ENCODE peak calls at places on chromosomes 11 and 22, in five cellular contexts. F, W, C, G and T are unnamed samples.

GRCh38 chr22:34080501-34080900 is 160.2 kb upstream of the LARGE1 start:
- DNase-seq in F (no peak), W (no peak), C (no peak), G (no peak), T (no peak)

GRCh38 chr11:120063686-120064340 is 74.1 kb downstream of the TRIM29 start:
- DNase-seq in F (peak; percentile 11), W (no peak), C (no peak), G (no peak), T (no peak)

GRCh38 chr11:69969890-69970784 is 108.0 kb upstream of the ANO1 start:
- DNase-seq in F (no peak), W (no peak), C (no peak), G (peak; percentile 35), T (peak; percentile 50)

GRCh38 chr11:10443721-10444120 is 11.3 kb upstream of the AMPD3 start:
- DNase-seq in F (no peak), W (no peak), C (no peak), G (no peak), T (no peak)

GRCh38 chr11:61541568-61541967 is 33.0 kb downstream of the LRRC10B start:
- DNase-seq in F (peak; percentile 91), W (peak; percentile 26), C (peak; percentile 52), G (peak; percentile 87), T (no peak)

GRCh38 chr22:44536411-44536810 is 38.4 kb upstream of the RTL6 start:
- DNase-seq in F (no peak), W (no peak), C (no peak), G (no peak), T (no peak)

GRCh38 chr11:60951909-60952741 is at the start of gene SLC15A3:
- DNase-seq in F (peak; percentile 65), W (no peak), C (peak; percentile 27), G (peak; percentile 76), T (peak; percentile 65)

GRCh38 chr22:24536089-24536488 is 18.8 kb downstream of the GUCD1 start:
- DNase-seq in F (no peak), W (no peak), C (no peak), G (no peak), T (no peak)

GRCh38 chr22:19746726-19747125 is 13.9 kb upstream of the TBX1 start:
- DNase-seq in F (no peak), W (no peak), C (no peak), G (no peak), T (no peak)

GRCh38 chr11:7671347-7671746 is 2.0 kb downstream of the CYB5R2 start:
- DNase-seq in F (no peak), W (no peak), C (no peak), G (no peak), T (no peak)
- H3K18ac ChIP-seq in F (no peak overlapping the region), W (no peak overlapping the region), C (no peak overlapping the region), G (no peak overlapping the region), T (no peak overlapping the region)

GRCh38 chr11:64712430-64713030 is 10.5 kb downstream of the NRXN2 start:
- DNase-seq in F (no peak), W (no peak), C (no peak), G (no peak), T (no peak)
- H2BK15ac ChIP-seq in F (no peak overlapping the region), W (no peak overlapping the region), C (no peak overlapping the region), G (no peak overlapping the region), T (no peak overlapping the region)

GRCh38 chr22:49268924-49269323 is 558.7 kb downstream of the BRD1 start:
- DNase-seq in F (no peak), W (no peak), C (no peak), G (no peak), T (no peak)
- H3K18ac ChIP-seq in F (no peak overlapping the region), W (no peak overlapping the region), C (no peak overlapping the region), G (no peak overlapping the region), T (no peak overlapping the region)

DNA sequence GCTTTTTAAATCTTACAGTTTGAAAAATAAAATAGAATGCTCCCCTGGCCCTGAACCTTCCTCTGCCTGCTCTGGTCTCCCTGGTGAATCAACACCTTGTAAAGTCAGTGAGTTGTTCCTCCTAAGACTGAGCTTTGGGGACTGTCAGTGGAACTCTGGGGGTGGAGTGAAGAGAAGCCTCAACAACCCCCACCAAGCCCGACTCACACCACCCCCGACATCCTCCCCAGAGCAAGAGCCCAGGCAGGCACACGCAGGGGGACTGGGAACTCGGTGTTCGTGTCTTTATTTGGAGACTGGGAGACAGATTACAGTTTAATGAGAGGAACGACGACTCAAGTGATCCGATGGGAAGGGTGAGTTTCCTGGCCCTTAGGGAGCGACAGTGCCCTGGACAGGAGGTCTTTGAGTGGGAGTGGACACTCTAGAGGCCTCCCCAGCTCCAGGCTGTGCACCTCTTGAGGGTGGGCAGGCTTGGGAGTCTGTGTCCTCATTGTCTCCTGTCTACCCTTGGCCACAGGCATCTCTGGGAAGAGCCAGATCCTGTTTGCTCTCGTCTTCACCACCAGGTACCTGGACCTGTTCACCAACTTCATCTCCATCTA is 6.2 kb downstream of the KDELR3 start:
- DNase-seq in F (peak; percentile 22), W (no peak), C (no peak), G (no peak), T (no peak)
- H2BK15ac ChIP-seq in F (no peak overlapping the region), W (no peak overlapping the region), C (no peak overlapping the region), G (no peak overlapping the region), T (no peak overlapping the region)

GRCh38 chr11:46383404-46383758 is 1.9 kb downstream of the MDK start:
- DNase-seq in F (no peak), W (no peak), C (no peak), G (no peak), T (no peak)
- H3K18ac ChIP-seq in F (no peak overlapping the region), W (no peak overlapping the region), C (no peak overlapping the region), G (no peak overlapping the region), T (no peak overlapping the region)

GRCh38 chr11:44615041-44615513 is 49.6 kb downstream of the CD82 start:
- DNase-seq in F (no peak), W (no peak), C (no peak), G (no peak), T (no peak)

GRCh38 chr11:44615913-44616806 is 50.7 kb downstream of the CD82 start:
- DNase-seq in F (no peak), W (no peak), C (no peak), G (no peak), T (no peak)

GRCh38 chr11:44619931-44620725 is 54.7 kb downstream of the CD82 start:
- DNase-seq in F (peak; percentile 20), W (no peak), C (no peak), G (no peak), T (no peak)

GRCh38 chr11:44618561-44619425 is 53.3 kb downstream of the CD82 start:
- DNase-seq in F (peak; percentile 24), W (no peak), C (no peak), G (no peak), T (no peak)

GRCh38 chr11:44617671-44618461 is 52.4 kb downstream of the CD82 start:
- DNase-seq in F (no peak), W (no peak), C (no peak), G (no peak), T (no peak)
- H2BK15ac ChIP-seq in F (no peak overlapping the region), W (no peak overlapping the region), C (no peak overlapping the region), G (no peak overlapping the region), T (no peak overlapping the region)

GRCh38 chr22:37559521-37559900 is 769 bp upstream of the CDC42EP1 start:
- DNase-seq in F (peak; percentile 36), W (no peak), C (no peak), G (peak; percentile 54), T (no peak)

GRCh38 chr22:37560682-37561208 is 465 bp downstream of the CDC42EP1 start:
- DNase-seq in F (peak; percentile 34), W (no peak), C (peak; percentile 53), G (peak; percentile 68), T (peak; percentile 72)

GRCh38 chr22:37557321-37558001 is 2.8 kb upstream of the CDC42EP1 start:
- DNase-seq in F (peak; percentile 10), W (no peak), C (no peak), G (no peak), T (no peak)

GRCh38 chr22:37559901-37560681 is at the start of gene CDC42EP1:
- DNase-seq in F (peak; percentile 47), W (no peak), C (peak; percentile 36), G (peak; percentile 84), T (peak; percentile 64)

GRCh38 chr22:37558815-37559214 is 1.5 kb upstream of the CDC42EP1 start:
- DNase-seq in F (peak; percentile 27), W (no peak), C (no peak), G (no peak), T (no peak)
- H3K18ac ChIP-seq in F (no peak overlapping the region), W (peak overlapping the region; percentile 68), C (no peak overlapping the region), G (no peak overlapping the region), T (no peak overlapping the region)